ENCODE peak calls at places on chromosomes 2 and 18, in six cellular contexts. Q is HCT116, T is GM12878, Y is endothelial cell of umbilical vein, O is H1, H is HepG2. X is an unnamed sample.
A peak's percentile ranks its signal among the peaks of the same experiment; 100 is the strongest.

GRCh38 chr2:229445501-229446294 is 174.6 kb upstream of the PID1 start:
- DNase-seq in O (no peak), H (no peak), T (no peak), Y (no peak), Q (no peak), X (no peak)

GRCh38 chr18:51097046-51097822 is 67.2 kb downstream of the SMAD4 start:
- DNase-seq in Q (no peak), H (no peak), T (no peak), Y (no peak), O (no peak), X (no peak)

GRCh38 chr2:41598161-41598894 is 449.5 kb upstream of the PKDCC start:
- DNase-seq in Y (peak; percentile 15), H (no peak), Q (no peak), O (no peak), T (no peak), X (no peak)

GRCh38 chr18:30150466-30151019 is 892.0 kb downstream of the DSC3 start:
- DNase-seq in H (no peak), O (no peak), Q (no peak), T (no peak), Y (no peak), X (no peak)

GRCh38 chr2:64462940-64463339 is 9.0 kb downstream of the LGALSL start:
- DNase-seq in H (no peak), Q (no peak), O (no peak), Y (no peak), T (no peak), X (no peak)

GRCh38 chr2:108621087-108621559 is 86.9 kb downstream of the LIMS1 start:
- DNase-seq in Y (peak; percentile 69), H (no peak), O (peak; percentile 58), T (no peak), Q (peak; percentile 19), X (peak; percentile 51)

GRCh38 chr2:205759732-205760516 is 77.6 kb downstream of the NRP2 start:
- DNase-seq in O (no peak), T (no peak), H (no peak), Q (no peak), Y (no peak), X (no peak)

GRCh38 chr2:43157506-43158232 is 68.7 kb downstream of the ZFP36L2 start:
- DNase-seq in Q (no peak), O (no peak), Y (no peak), T (no peak), H (peak; percentile 48), X (no peak)

GRCh38 chr2:85433511-85434089 is 15.1 kb downstream of the SH2D6 start:
- DNase-seq in Q (no peak), O (no peak), T (no peak), H (no peak), Y (no peak), X (no peak)

GRCh38 chr2:190506666-190507065 is 27.9 kb downstream of the NEMP2 start:
- DNase-seq in T (no peak), Y (no peak), H (no peak), O (no peak), Q (no peak), X (no peak)

GRCh38 chr2:30511122-30512083 is 64.4 kb downstream of the LCLAT1 start:
- DNase-seq in Y (no peak), H (peak; percentile 81), Q (peak; percentile 57), T (no peak), O (no peak), X (peak; percentile 66)

GRCh38 chr2:192960945-192961344 is 766.2 kb upstream of the TMEFF2 start:
- DNase-seq in O (no peak), H (no peak), Y (no peak), Q (no peak), T (no peak), X (no peak)

GRCh38 chr2:151569167-151569566 is 159.5 kb downstream of the RIF1 start:
- DNase-seq in Q (no peak), T (no peak), O (no peak), H (no peak), Y (no peak), X (no peak)

GRCh38 chr2:145032791-145033190 is 512.9 kb upstream of the ZEB2 start:
- DNase-seq in T (no peak), O (no peak), Y (no peak), Q (no peak), H (no peak), X (no peak)

GRCh38 chr2:119485336-119486110 is 38.8 kb downstream of the SCTR start:
- DNase-seq in H (no peak), Q (no peak), T (no peak), O (no peak), Y (no peak), X (no peak)

GRCh38 chr2:15809504-15809903 is 130.8 kb upstream of the MYCN start:
- DNase-seq in T (no peak), H (no peak), Q (no peak), O (no peak), Y (no peak), X (no peak)

GRCh38 chr2:95061119-95061512 is 35.6 kb downstream of the MAL start:
- DNase-seq in O (no peak), Q (no peak), T (no peak), H (no peak), Y (no peak), X (no peak)

GRCh38 chr18:23737578-23737977 is 48.3 kb downstream of the LAMA3 start:
- DNase-seq in Y (no peak), H (no peak), Q (no peak), O (no peak), T (no peak), X (no peak)

GRCh38 chr2:156088598-156088997 is 243.9 kb downstream of the NR4A2 start:
- DNase-seq in H (no peak), T (no peak), Y (no peak), Q (no peak), O (no peak), X (no peak)

GRCh38 chr2:187547353-187547979 is 6.8 kb downstream of the TFPI start:
- DNase-seq in H (no peak), T (no peak), O (no peak), Q (peak; percentile 92), Y (peak; percentile 91), X (peak; percentile 89)

GRCh38 chr18:76844144-76844543 is 21.8 kb downstream of the ZNF236 start:
- DNase-seq in Q (no peak), T (no peak), Y (no peak), O (no peak), H (no peak), X (no peak)

GRCh38 chr2:146544701-146545100 is 1300.1 kb upstream of the ACVR2A start:
- DNase-seq in H (no peak), O (no peak), Q (no peak), Y (no peak), T (no peak), X (no peak)

GRCh38 chr2:99380376-99381010 is 43.3 kb downstream of the EIF5B start:
- DNase-seq in Y (no peak), T (no peak), O (no peak), H (no peak), Q (no peak), X (no peak)

GRCh38 chr2:112577756-112578155 is 6.7 kb upstream of the CHCHD5 start:
- DNase-seq in T (no peak), O (no peak), Y (no peak), H (no peak), Q (no peak), X (no peak)

GRCh38 chr2:3195865-3196504 is 181.6 kb downstream of the EIPR1 start:
- DNase-seq in H (no peak), O (no peak), Q (no peak), T (no peak), Y (no peak), X (no peak)

GRCh38 chr2:221943078-221943810 is 355.6 kb downstream of the PAX3 start:
- DNase-seq in T (no peak), Y (peak; percentile 83), O (no peak), H (no peak), Q (no peak), X (no peak)

GRCh38 chr2:6917071-6917760 is at the start of gene RNF144A:
- DNase-seq in O (peak; percentile 87), Q (no peak), Y (peak; percentile 40), H (no peak), T (no peak), X (peak; percentile 75)

GRCh38 chr2:46073540-46074018 is 223.6 kb upstream of the EPAS1 start:
- DNase-seq in Y (peak; percentile 97), H (peak; percentile 39), Q (peak; percentile 44), O (no peak), T (no peak), X (no peak)

GRCh38 chr2:225512873-225513580 is 113.5 kb downstream of the NYAP2 start:
- DNase-seq in Y (no peak), T (no peak), H (peak; percentile 4), Q (no peak), O (no peak), X (no peak)

GRCh38 chr2:151498178-151498577 is 88.5 kb downstream of the RIF1 start:
- DNase-seq in T (no peak), O (no peak), H (no peak), Q (no peak), Y (no peak), X (no peak)

GRCh38 chr2:178280261-178280852 is 86.0 kb downstream of the OSBPL6 start:
- DNase-seq in T (no peak), Y (peak; percentile 71), O (no peak), H (peak; percentile 53), Q (peak; percentile 45), X (peak; percentile 69)

GRCh38 chr18:8898990-8899389 is 193.6 kb downstream of the MTCL1 start:
- DNase-seq in O (no peak), Y (no peak), T (no peak), H (no peak), Q (no peak), X (peak; percentile 45)

GRCh38 chr18:8900552-8900951 is 195.2 kb downstream of the MTCL1 start:
- DNase-seq in H (no peak), Y (no peak), O (no peak), Q (no peak), T (no peak), X (no peak)

GRCh38 chr18:8901019-8901418 is 195.7 kb downstream of the MTCL1 start:
- DNase-seq in Y (no peak), T (no peak), Q (no peak), O (no peak), H (no peak), X (no peak)

GRCh38 chr18:8908792-8909510 is 193.5 kb upstream of the NDUFV2 start:
- DNase-seq in T (no peak), O (no peak), Y (no peak), Q (no peak), H (no peak), X (no peak)

GRCh38 chr18:8904316-8904715 is 198.2 kb upstream of the NDUFV2 start:
- DNase-seq in Y (no peak), H (no peak), Q (no peak), O (no peak), T (no peak), X (no peak)
- TF ChIP-seq EZH2 in Y (no peak), H (no peak), Q (no peak), O (no peak), T (no peak), X (no peak)

GRCh38 chr2:117980381-117980780 is 33.5 kb downstream of the CCDC93 start:
- DNase-seq in T (no peak), Y (no peak), O (no peak), H (no peak), Q (no peak), X (no peak)
- TF ChIP-seq POLR2A in T (no peak), Y (no peak), O (no peak), H (no peak), Q (no peak), X (no peak)

GRCh38 chr2:176167398-176167797 is 10.3 kb downstream of the HOXD3 start:
- DNase-seq in H (no peak), T (no peak), Q (no peak), Y (no peak), O (no peak), X (no peak)
- TF ChIP-seq EZH2 in H (no peak), T (no peak), Q (no peak), Y (no peak), O (no peak), X (no peak)

GRCh38 chr2:174013310-174013751 is 48.2 kb upstream of the SP3 start:
- DNase-seq in Q (no peak), Y (peak; percentile 19), T (no peak), O (no peak), H (no peak), X (no peak)
- TF ChIP-seq POLR2A in Q (no peak), Y (no peak), T (no peak), O (no peak), H (no peak), X (no peak)

X was measured in K562.